ENCODE peak calls at places on chromosomes 3 and 15, in five cellular contexts. W is H9, R is trophoblast cell, T is neuronal stem cell, E is H1. L is an unnamed sample.

GRCh38 chr3:131110087-131110486 is 83.4 kb downstream of the NEK11 start:
- DNase-seq in T (no peak), W (no peak), R (peak), E (no peak), L (peak)

GRCh38 chr15:98734472-98735284 is 86.3 kb downstream of the IGF1R start:
- DNase-seq in T (no peak), R (no peak), W (no peak), E (no peak), L (peak)

GRCh38 chr3:195863121-195864061 is 45.0 kb downstream of the TNK2 start:
- DNase-seq in R (peak), T (peak), E (peak), W (peak), L (peak)

GRCh38 chr3:171615281-171615680 is 155.1 kb upstream of the TNIK start:
- DNase-seq in R (no peak), W (no peak), T (no peak), E (no peak), L (no peak)

GRCh38 chr3:100260081-100260684 is 609 bp upstream of the TBC1D23 start:
- DNase-seq in T (peak), W (peak), E (no peak), R (peak), L (peak)

GRCh38 chr3:129441782-129442181 is 1.8 kb downstream of the IFT122 start:
- DNase-seq in E (no peak), W (no peak), T (no peak), R (no peak), L (no peak)

GRCh38 chr3:182612332-182612731 is 181.0 kb upstream of the ATP11B start:
- DNase-seq in E (no peak), W (no peak), T (no peak), R (no peak), L (no peak)

GRCh38 chr3:159795050-159795449 is 193.6 kb upstream of the IL12A start:
- DNase-seq in W (no peak), T (no peak), E (no peak), R (no peak), L (no peak)

GRCh38 chr3:57006048-57006709 is 54.3 kb upstream of the SPATA12 start:
- DNase-seq in W (no peak), R (no peak), E (no peak), T (no peak), L (no peak)

GRCh38 chr3:108131105-108131794 is 40.4 kb upstream of the CD47 start:
- DNase-seq in T (no peak), R (peak), E (no peak), W (no peak), L (peak)
- H4K8ac ChIP-seq in T (no peak), R (no peak), E (no peak), W (no peak), L (peak)

GRCh38 chr3:61979645-61980430 is 393.5 kb downstream of the FEZF2 start:
- DNase-seq in T (no peak), W (no peak), E (no peak), R (no peak), L (no peak)
- H2BK12ac ChIP-seq in T (no peak), W (no peak), E (no peak), R (no peak), L (no peak)

DNA sequence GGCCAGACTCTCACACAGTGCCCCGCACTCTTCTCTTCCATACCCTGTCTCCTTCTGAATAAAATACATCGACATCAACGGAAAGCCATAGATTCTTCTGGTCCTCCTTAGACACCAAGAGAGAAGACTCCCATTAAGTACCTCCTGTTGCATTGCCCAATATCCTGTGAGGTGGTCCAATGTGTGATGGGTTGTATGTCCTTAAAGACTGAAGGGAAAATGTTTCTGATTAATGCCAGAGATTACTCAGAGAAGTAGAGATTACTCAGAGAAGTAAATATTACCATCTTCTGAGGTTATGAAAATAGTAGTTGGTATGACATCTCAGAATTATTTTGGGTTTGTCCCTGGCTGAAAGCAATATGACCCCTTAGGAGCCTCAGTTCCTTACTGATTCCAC is 60.8 kb upstream of the GALNT15 start:
- DNase-seq in T (no peak), W (no peak), R (no peak), E (no peak), L (peak)
- H4K8ac ChIP-seq in T (no peak), W (no peak), R (no peak), E (no peak), L (no peak)

GRCh38 chr3:5022187-5022965 is 43.1 kb downstream of the BHLHE40 start:
- DNase-seq in R (peak), T (no peak), E (no peak), W (no peak), L (peak)

GRCh38 chr3:5021116-5021515 is 41.9 kb downstream of the BHLHE40 start:
- DNase-seq in E (no peak), W (no peak), T (no peak), R (no peak), L (no peak)

GRCh38 chr3:5019411-5020261 is 40.4 kb downstream of the BHLHE40 start:
- DNase-seq in R (no peak), E (no peak), T (no peak), W (no peak), L (no peak)

GRCh38 chr3:5021571-5022092 is 42.4 kb downstream of the BHLHE40 start:
- DNase-seq in T (no peak), E (no peak), W (no peak), R (peak), L (peak)

DNA sequence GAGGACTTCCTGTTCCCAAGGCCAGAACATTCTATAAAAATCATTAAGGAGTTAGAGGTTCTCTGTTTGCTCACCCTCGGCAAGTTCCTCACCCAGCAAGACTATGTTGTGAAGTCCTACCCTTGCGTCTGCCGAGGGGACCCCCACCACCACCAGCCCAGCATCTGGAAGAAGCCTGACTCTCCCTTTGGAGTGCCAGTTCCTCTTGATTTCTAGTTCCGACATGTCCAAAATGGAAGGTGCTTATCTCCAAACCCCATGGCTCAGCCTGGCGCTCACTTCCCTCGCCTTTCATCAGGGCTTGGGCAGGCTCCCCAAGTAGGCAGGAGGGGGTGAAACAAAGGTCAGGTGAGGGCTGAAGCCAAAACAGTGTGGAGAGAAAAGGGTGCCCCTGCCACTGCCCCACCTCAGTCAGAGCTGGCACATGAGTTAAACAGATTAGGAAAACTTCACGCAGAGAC is 41.1 kb downstream of the BHLHE40 start:
- DNase-seq in W (no peak), R (no peak), T (no peak), E (no peak), L (no peak)
- H2BK12ac ChIP-seq in W (no peak), R (peak), T (no peak), E (no peak), L (peak)

GRCh38 chr15:88469321-88469720 is 1.8 kb downstream of the MRPS11 start:
- DNase-seq in E (no peak), T (no peak), W (no peak), R (no peak), L (no peak)

GRCh38 chr15:88463870-88464532 is 3.2 kb downstream of the MRPL46 start:
- DNase-seq in E (no peak), R (no peak), T (no peak), W (no peak), L (no peak)

GRCh38 chr15:88467935-88468528 is 524 bp downstream of the MRPS11 start:
- DNase-seq in R (no peak), E (no peak), W (no peak), T (no peak), L (peak)

GRCh38 chr15:88465633-88466219 is 1.5 kb downstream of the MRPL46 start:
- DNase-seq in R (peak), T (no peak), E (no peak), W (no peak), L (peak)

GRCh38 chr15:88467073-88467934 is at the start of the genes MRPL46 and MRPS11:
- DNase-seq in W (peak), T (peak), E (no peak), R (peak), L (peak)
- H4K8ac ChIP-seq in W (no peak), T (peak), E (peak), R (peak), L (peak)

DNA sequence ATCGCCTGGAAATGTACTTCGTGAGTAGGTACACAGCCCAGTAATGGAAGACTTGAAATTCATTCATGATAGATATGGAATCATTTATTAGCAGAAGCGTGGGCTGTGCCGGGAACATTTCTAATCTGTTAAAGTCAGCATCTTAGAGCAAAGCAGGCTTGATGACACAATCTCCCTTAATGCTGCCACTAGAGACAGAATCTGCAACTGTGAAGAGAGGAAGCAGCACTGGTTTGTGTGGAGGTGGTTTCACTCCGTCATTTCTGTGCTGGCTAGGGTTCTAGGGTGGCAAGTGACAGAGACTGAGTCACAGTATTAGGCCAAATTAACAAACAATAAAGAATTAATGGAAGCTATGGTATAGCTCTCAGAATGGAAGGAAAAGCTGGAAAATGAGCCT is 225.1 kb upstream of the PROK2 start:
- DNase-seq in R (no peak), E (no peak), W (no peak), T (no peak), L (no peak)
- H2BK12ac ChIP-seq in R (no peak), E (no peak), W (no peak), T (no peak), L (no peak)

L was measured in mesenchymal stem cell.